ENCODE peak calls at places on chromosomes 5 and 9, in six cellular contexts. B is transverse colon, S is HL-60, V is aorta, P is iPS DF 6.9, F is bronchial epithelial cell. T is an unnamed sample.
A peak's percentile ranks its signal among the peaks of the same experiment; 100 is the strongest.

GRCh38 chr5:19734706-19735240 is 253.2 kb downstream of the CDH18 start:
- DNase-seq in B (no peak), S (no peak), V (no peak), P (no peak), F (peak; percentile 64), T (no peak)

GRCh38 chr9:105670775-105671174 is 8.5 kb downstream of the TAL2 start:
- DNase-seq in B (no peak), S (no peak), V (no peak), P (no peak), F (no peak), T (no peak)

GRCh38 chr5:171418316-171418981 is 998 bp upstream of the FGF18 start:
- DNase-seq in B (peak; percentile 71), S (peak; percentile 61), V (peak; percentile 87), P (peak; percentile 66), F (peak; percentile 53), T (peak; percentile 81)

GRCh38 chr9:32414856-32415255 is 30.4 kb downstream of the ACO1 start:
- DNase-seq in B (no peak), S (no peak), V (no peak), P (no peak), F (no peak), T (no peak)

GRCh38 chr5:172778223-172778814 is 7.3 kb upstream of the DUSP1 start:
- DNase-seq in B (peak; percentile 70), S (no peak), V (peak; percentile 62), P (no peak), F (peak; percentile 97), T (peak; percentile 92)

GRCh38 chr5:139795074-139796001 is at the start of gene PSD2:
- DNase-seq in B (no peak), S (no peak), V (peak; percentile 56), P (no peak), F (no peak), T (peak; percentile 59)

GRCh38 chr9:126581893-126582292 is 31.8 kb upstream of the LMX1B start:
- DNase-seq in B (no peak), S (no peak), V (no peak), P (no peak), F (no peak), T (no peak)

GRCh38 chr5:66074891-66075290 is 69.2 kb upstream of the SREK1 start:
- DNase-seq in B (no peak), S (no peak), V (no peak), P (no peak), F (no peak), T (no peak)

GRCh38 chr9:121822093-121823085 is 171.0 kb downstream of the DAB2IP start:
- DNase-seq in B (no peak), S (no peak), V (no peak), P (no peak), F (peak; percentile 13), T (no peak)

GRCh38 chr9:81146684-81147337 is 542.5 kb downstream of the TLE1 start:
- DNase-seq in B (no peak), S (no peak), V (no peak), P (no peak), F (peak; percentile 90), T (no peak)

GRCh38 chr5:14082973-14083372 is 60.2 kb upstream of the TRIO start:
- DNase-seq in B (no peak), S (no peak), V (no peak), P (no peak), F (no peak), T (no peak)
- H3K27me3 ChIP-seq in B (no peaks in the 10 kb centered on the region), S (no peaks in the 10 kb centered on the region), V (no peaks in the 10 kb centered on the region), P (no peaks in the 10 kb centered on the region), F (no peaks in the 10 kb centered on the region), T (no peaks in the 10 kb centered on the region)

DNA sequence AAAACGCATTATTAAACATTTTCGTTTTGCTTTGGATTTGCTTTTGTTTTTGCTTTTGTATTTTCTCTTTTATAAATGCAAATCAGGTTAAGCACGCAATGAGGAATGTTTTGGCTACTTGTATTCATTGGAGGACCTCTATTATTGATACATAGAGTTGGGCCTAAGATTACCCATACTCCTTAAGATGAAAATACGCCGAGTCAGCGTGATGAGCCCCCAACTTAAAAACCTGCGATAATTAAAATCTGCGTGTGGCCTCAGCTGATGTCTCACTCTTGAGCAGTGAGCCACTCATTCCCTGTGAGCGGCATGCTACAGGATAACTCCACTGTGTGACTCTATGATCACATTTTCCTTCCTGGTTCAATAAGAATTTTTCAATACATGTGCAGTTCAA is 518.3 kb downstream of the IRX1 start:
- DNase-seq in B (no peak), S (no peak), V (no peak), P (no peak), F (no peak), T (no peak)
- H3K27me3 ChIP-seq in B (no peaks in the 10 kb centered on the region), S (no peaks in the 10 kb centered on the region), V (no peaks in the 10 kb centered on the region), P (no peaks in the 10 kb centered on the region), F (no peaks in the 10 kb centered on the region), T (no peaks in the 10 kb centered on the region)

DNA sequence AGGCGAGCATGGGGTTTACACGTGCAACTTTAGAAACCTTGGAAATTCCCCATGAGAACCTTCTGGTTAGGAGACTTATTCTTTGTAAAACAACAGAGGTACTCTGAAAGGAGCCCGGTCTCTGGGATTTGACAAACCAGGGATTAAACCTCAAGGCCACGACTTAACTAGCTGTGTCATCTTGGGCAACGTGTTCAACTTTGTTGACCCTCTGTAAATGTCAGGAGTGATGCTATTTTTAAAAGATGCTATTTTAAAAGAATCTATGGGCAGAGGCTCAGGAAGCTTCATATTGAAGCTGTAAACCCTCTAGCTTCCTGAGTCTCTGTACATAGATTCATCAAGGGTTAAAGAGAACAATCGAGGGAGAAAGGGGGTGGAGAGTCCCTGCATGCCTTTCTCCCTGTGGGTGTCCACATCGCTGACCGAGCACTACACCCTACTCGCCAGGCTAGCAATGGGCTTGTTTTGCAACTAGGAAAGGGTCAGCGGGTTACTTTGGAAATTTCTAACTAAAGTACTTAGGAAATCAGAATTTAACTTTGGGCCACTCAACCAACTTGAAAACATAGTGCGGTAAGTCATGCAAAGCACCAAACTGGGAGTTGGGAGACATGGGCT is 2.1 kb downstream of the SLC36A2 start:
- DNase-seq in B (no peak), S (no peak), V (no peak), P (no peak), F (no peak), T (no peak)
- H3K27me3 ChIP-seq in B (peaks cover 16% of the 10 kb centered on the region), S (peaks cover 11% of the 10 kb centered on the region), V (no peaks in the 10 kb centered on the region), P (no peaks in the 10 kb centered on the region), F (peaks cover 16% of the 10 kb centered on the region), T (no peaks in the 10 kb centered on the region)

DNA sequence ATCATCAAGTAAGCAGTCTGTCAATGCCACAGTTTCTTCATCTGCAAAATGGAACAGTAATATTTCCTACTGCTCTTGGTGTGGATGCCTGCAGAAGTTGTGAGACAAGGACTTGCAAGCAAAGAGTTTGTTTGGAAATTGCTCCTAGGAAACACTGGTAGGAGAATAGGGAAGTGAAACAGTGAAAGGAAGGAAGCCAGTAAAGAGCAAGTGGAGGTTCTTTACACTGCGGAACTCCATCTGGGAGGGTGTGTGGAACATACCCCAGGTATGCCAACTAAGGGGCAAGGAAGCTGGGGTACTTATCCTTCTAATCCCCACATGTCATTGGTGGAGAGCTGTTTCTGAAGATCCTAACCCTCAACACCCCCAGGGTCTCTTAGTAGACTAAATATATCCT is 119.9 kb downstream of the FOXD1 start:
- DNase-seq in B (no peak), S (no peak), V (no peak), P (no peak), F (no peak), T (no peak)
- H3K27me3 ChIP-seq in B (peaks cover 56% of the 10 kb centered on the region), S (no peaks in the 10 kb centered on the region), V (no peaks in the 10 kb centered on the region), P (no peaks in the 10 kb centered on the region), F (no peaks in the 10 kb centered on the region), T (no peaks in the 10 kb centered on the region)